ENCODE peak calls at places on chromosomes 1 and 21, in ten cellular contexts. Y is right lobe of liver, P is endothelial cell of umbilical vein, S is heart left ventricle, E is A549, O is ovary, V is tibial nerve, G is NB4, N is sigmoid colon, A is uterus. D is an unnamed sample.

GRCh38 chr1:227773558-227773957 is 38.3 kb downstream of the SNAP47 start:
- DNase-seq in E (no peak), O (no peak), Y (peak), N (no peak), G (no peak), A (no peak), V (no peak), P (no peak), S (no peak), D (no peak)

GRCh38 chr1:115458426-115459114 is 120.5 kb upstream of the NGF start:
- DNase-seq in A (no peak), V (no peak), N (no peak), S (no peak), O (no peak), G (no peak), P (no peak), Y (no peak), E (no peak), D (peak)

GRCh38 chr1:84884671-84885389 is 8.2 kb downstream of the LPAR3 start:
- DNase-seq in A (no peak), O (no peak), V (no peak), P (no peak), G (no peak), N (no peak), Y (no peak), S (no peak), E (no peak), D (no peak)

GRCh38 chr21:17003763-17004373 is 509.0 kb upstream of the CXADR start:
- DNase-seq in S (no peak), P (peak), E (no peak), V (no peak), N (no peak), G (no peak), Y (no peak), O (no peak), A (no peak), D (no peak)

GRCh38 chr1:9780554-9781110 is 43.1 kb downstream of the CLSTN1 start:
- DNase-seq in V (no peak), E (no peak), N (peak), S (no peak), A (no peak), G (no peak), P (no peak), O (no peak), Y (no peak), D (no peak)

GRCh38 chr1:86916752-86917151 is 2.3 kb downstream of the HS2ST1 start:
- DNase-seq in O (no peak), N (no peak), V (no peak), E (no peak), A (no peak), Y (no peak), S (no peak), G (no peak), P (no peak), D (no peak)

GRCh38 chr1:15296602-15297321 is 49.7 kb downstream of the FHAD1 start:
- DNase-seq in N (no peak), S (no peak), A (no peak), P (no peak), O (no peak), E (no peak), G (peak), Y (no peak), V (no peak), D (no peak)

GRCh38 chr1:147168626-147169058 is 3.6 kb downstream of the PRKAB2 start:
- DNase-seq in G (no peak), S (no peak), N (no peak), E (no peak), V (no peak), O (no peak), A (no peak), P (peak), Y (peak), D (no peak)

GRCh38 chr21:45836694-45837670 is 144.6 kb upstream of the COL6A1 start:
- DNase-seq in E (no peak), O (no peak), V (no peak), Y (no peak), S (no peak), P (no peak), N (no peak), A (no peak), G (no peak), D (no peak)

GRCh38 chr21:15227919-15228318 is 163.1 kb upstream of the NRIP1 start:
- DNase-seq in N (no peak), O (no peak), G (no peak), P (no peak), E (no peak), Y (no peak), A (no peak), V (no peak), S (no peak), D (no peak)

GRCh38 chr1:1996207-1996651 is 7.4 kb downstream of the CFAP74 start:
- DNase-seq in O (no peak), N (no peak), E (no peak), S (no peak), V (no peak), P (no peak), Y (no peak), G (peak), A (no peak), D (no peak)

GRCh38 chr1:22808186-22808845 is 97.7 kb downstream of the EPHB2 start:
- DNase-seq in A (no peak), O (no peak), Y (no peak), P (no peak), G (no peak), E (no peak), N (no peak), S (no peak), V (no peak), D (no peak)

GRCh38 chr21:46243325-46243724 is 14.8 kb upstream of the LSS start:
- DNase-seq in S (no peak), G (peak), Y (no peak), E (no peak), N (peak), V (no peak), O (no peak), A (no peak), P (no peak), D (no peak)

GRCh38 chr1:200546577-200546976 is 74.0 kb downstream of the KIF14 start:
- DNase-seq in P (no peak), A (no peak), O (no peak), E (no peak), S (no peak), Y (no peak), N (no peak), G (no peak), V (no peak), D (no peak)

GRCh38 chr1:65255088-65256050 is 54.0 kb upstream of the DNAJC6 start:
- DNase-seq in G (peak), V (no peak), Y (no peak), N (no peak), E (no peak), O (no peak), S (no peak), A (no peak), P (peak), D (no peak)

GRCh38 chr1:211722277-211723175 is 47.1 kb upstream of the NEK2 start:
- DNase-seq in P (no peak), V (no peak), E (no peak), Y (no peak), S (no peak), A (no peak), G (no peak), N (no peak), O (no peak), D (no peak)

GRCh38 chr1:114779722-114780121 is 763 bp downstream of the SIKE1 start:
- DNase-seq in A (no peak), Y (no peak), E (no peak), N (no peak), P (no peak), V (no peak), O (no peak), G (no peak), S (no peak), D (no peak)

GRCh38 chr1:116336250-116336649 is 36.8 kb upstream of the ATP1A1 start:
- DNase-seq in S (no peak), V (no peak), E (no peak), Y (no peak), O (no peak), N (no peak), P (no peak), A (no peak), G (no peak), D (no peak)

GRCh38 chr1:23194119-23194984 is 22.9 kb downstream of the HTR1D start:
- DNase-seq in O (no peak), Y (no peak), E (peak), G (no peak), S (no peak), N (no peak), A (no peak), V (no peak), P (no peak), D (no peak)

GRCh38 chr1:117803318-117803717 is 126.1 kb downstream of the GDAP2 start:
- DNase-seq in P (no peak), N (no peak), O (no peak), E (no peak), V (no peak), A (no peak), Y (no peak), G (no peak), S (no peak), D (no peak)

GRCh38 chr1:201119206-201119814 is 7.1 kb upstream of the CACNA1S start:
- DNase-seq in P (peak), E (peak), Y (no peak), G (peak), V (no peak), S (no peak), N (no peak), O (no peak), A (no peak), D (no peak)

GRCh38 chr21:41526478-41527087 is 18.6 kb upstream of the TMPRSS2 start:
- DNase-seq in P (no peak), G (no peak), Y (peak), O (no peak), A (no peak), E (no peak), S (no peak), N (no peak), V (no peak), D (peak)

GRCh38 chr1:244804841-244805240 is 30.6 kb upstream of the COX20 start:
- DNase-seq in O (no peak), N (no peak), V (no peak), P (no peak), A (no peak), S (no peak), G (no peak), Y (no peak), E (no peak), D (no peak)

GRCh38 chr21:46054447-46054846 is 43.5 kb upstream of the COL6A2 start:
- DNase-seq in G (no peak), E (no peak), P (no peak), N (peak), O (peak), A (no peak), V (no peak), S (no peak), Y (peak), D (peak)

GRCh38 chr1:64864018-64864945 is 102.1 kb downstream of the JAK1 start:
- DNase-seq in N (peak), A (no peak), E (no peak), Y (peak), V (no peak), S (peak), P (peak), O (no peak), G (peak), D (peak)

DNA sequence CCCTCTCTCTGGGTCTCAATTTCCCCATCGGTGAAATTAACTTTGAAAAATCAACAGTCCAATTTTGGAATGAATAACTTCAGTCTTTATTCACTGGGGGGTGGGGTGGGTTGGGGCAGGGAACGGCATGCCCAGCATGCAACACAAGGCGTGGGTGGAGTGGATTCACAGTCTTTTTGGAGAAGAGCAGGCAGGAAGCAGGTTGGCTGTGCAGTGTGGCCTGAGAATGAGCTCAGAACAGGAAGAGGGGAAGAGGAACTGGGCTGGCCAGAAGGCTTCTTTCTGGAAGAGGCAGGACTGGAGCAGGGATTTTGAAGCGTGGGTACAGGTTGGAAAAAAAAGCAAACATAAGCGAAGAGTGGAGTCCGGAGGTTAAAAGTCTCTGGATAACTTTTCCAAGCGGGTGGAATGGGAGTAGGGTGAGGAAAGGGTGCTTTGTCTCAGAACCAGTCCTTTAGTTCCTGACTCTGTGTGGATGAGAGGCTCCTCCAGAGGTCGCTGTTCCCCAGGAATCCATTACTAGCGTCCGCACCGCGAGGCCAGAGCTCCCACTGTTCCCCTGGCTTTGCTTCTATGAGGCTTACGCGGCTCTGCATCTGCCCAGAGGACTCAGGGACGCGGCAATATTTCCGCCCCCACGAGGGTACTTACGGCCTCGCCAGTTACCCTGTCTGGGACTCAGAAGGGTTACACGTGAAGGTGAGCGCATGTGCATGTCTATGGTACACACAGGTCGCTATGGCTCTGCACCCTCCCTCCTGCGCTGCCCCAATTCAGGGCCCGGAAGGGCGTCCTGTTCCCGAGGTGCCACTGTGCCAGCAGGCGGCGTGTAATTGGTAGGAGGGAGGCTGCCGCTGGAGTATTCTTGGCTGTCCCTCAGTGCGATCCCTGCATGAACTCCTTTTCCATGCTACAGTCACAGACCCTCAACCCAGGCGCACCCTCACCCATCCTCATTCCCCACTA is 5.5 kb upstream of the FOXD2 start:
- DNase-seq in P (peak), G (peak), O (peak), V (peak), A (peak), Y (no peak), E (peak), N (peak), S (peak), D (peak)
- H3K4me3 ChIP-seq in P (no peak), G (no peak), O (no peak), V (peak), A (no peak), Y (no peak), E (no peak), N (no peak), S (no peak), D (no peak)

GRCh38 chr1:62782197-62782886 is 1.6 kb upstream of the ATG4C start:
- DNase-seq in G (peak), O (no peak), A (no peak), Y (no peak), S (no peak), N (no peak), V (no peak), P (no peak), E (no peak), D (no peak)

GRCh38 chr1:62784509-62785365 is 805 bp downstream of the ATG4C start:
- DNase-seq in S (no peak), N (no peak), A (no peak), Y (no peak), G (peak), P (peak), O (no peak), E (peak), V (no peak), D (no peak)

GRCh38 chr1:62778208-62778607 is 5.7 kb upstream of the ATG4C start:
- DNase-seq in A (no peak), O (no peak), E (no peak), V (no peak), S (no peak), Y (no peak), G (no peak), N (no peak), P (no peak), D (no peak)

DNA sequence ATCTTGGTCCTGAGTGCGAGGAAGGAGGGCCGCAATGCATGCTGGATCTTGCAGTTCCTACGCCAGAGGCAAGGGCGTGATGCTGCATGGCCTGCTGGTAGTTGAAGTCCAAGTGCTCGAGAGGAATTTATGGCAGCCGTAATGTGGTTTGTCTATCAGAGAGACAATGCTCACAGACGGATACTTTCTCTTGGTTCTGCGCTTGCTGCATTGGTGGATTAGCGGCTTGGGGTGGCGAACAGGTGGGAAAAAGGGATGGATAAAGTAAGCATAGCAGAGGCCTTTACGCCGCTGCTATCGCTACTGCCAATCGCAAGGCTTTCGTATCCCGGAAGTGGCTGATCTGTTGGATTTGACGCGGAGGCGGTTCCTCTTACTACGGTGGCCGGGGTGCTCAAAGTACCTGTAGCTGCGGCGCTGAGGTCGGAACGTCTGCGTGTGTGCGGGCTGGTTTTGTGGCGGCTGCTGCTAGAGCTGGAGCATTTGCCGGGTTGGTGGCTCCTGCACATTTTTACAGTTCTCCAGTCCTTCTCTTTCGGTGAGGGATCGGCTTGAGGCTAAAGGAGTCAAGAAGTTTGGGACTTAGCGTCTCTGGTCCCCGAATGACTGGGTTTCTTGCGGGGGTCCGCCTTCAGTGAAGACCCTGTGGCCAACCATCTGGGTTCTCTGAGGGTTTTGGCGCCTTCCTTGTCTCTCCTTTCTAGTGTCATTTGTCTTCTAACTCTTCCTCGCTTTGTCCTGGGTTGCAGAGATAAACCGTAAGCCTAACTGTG is at the start of gene ATG4C:
- DNase-seq in S (peak), E (peak), P (peak), V (peak), O (peak), N (peak), G (peak), Y (peak), A (peak), D (peak)
- TF ChIP-seq CTCF in S (no peak), E (no peak), P (no peak), V (no peak), O (peak), N (no peak), G (no peak), Y (no peak), A (no peak), D (peak)

DNA sequence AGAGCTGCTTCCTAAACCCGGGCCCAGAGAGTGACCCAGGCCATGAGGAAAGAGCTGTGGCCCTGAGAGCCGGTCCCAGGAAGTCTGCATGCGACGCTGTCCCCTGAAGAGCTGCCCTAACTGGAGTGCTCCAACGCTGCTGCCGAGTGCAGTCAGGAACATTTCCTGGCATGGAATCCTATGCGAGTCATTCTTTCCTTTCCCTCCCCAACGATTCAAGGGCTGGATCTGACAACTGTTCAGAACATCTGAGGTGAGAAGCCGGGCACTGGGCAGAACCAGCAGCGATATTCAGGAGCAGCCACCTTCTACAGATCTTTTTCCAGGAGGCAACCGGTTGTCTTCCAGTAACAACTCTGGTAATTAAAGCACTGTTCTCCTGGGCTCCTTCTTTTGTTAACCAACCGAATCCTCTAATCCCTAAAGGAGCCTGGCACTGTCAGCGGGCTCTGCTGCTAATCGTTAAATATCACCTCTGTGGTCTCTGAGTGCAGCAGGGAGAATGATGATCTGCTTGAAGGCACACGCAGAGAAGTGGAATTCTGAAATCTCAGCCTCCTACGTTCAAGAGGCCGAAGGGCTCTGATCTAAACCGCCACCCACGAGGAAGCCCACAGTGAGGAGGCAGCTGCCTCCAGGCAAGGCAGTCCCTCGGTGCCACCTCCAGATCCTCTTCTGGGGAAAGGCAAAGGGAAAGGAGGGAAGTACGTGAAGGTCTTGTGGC is 55.8 kb downstream of the SLC45A1 start:
- DNase-seq in E (no peak), Y (peak), S (peak), N (peak), G (no peak), V (no peak), P (peak), A (peak), O (peak), D (peak)
- TF ChIP-seq POLR2A in E (no peak), Y (peak), S (no peak), N (peak), G (no peak), V (no peak), P (no peak), A (no peak), O (no peak), D (no peak)

DNA sequence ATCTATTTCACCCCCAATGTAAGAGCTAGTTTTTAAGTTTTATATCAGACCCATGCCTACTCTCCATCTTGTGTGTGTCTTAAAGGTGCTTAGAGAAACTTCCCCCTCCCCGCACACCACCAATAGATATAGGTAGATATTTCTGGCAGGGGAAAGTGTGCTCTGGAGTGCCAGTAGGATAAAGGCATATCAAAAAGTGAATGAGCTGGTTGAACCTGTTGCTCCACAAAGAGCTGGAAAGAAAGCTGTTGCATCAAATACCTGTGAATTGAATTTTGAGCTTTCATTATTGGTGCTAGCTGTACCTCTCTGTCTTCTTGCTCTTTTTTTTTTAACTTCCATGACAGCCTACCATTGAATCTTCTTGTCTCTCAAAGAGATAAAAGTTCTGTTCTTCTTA is 32.8 kb downstream of the ARID1A start:
- DNase-seq in A (no peak), V (no peak), O (no peak), Y (no peak), G (no peak), S (no peak), E (no peak), P (no peak), N (no peak), D (no peak)
- H3K4me3 ChIP-seq in A (no peak), V (no peak), O (no peak), Y (no peak), G (no peak), S (no peak), E (no peak), P (no peak), N (no peak), D (no peak)

DNA sequence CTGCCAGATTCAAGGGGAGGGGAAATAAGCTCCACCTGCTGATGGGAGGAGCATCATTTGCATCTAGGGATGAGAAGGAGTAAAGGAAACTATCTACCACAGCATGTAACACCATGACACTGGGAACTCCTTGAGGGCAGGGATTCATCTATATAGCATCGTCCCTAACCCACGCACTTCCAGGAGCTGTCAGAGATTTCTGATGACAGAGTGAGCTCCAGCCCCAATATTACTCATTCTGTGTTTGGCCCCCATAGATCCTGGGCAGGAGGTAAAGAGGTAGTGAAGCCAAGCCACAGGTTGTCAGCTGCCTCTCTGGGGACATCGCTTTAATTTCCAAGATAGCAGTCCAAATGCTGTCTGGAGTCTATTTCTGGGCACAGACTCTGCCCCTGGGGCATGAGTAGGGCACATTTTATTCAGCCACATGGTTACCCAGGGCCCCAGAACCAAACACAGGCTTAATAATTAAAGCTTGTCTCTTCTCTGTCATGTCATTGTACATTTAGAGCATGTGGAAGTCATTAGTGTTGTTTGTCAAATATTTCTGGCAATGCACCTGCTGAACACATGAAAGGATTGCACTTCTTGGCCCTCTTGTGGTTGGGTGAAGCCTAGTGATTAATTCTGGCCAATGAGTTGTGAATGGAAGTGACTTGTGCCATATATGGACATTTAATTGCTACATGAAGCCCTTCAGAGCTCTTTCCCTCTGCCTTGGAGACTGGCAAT is 105.9 kb upstream of the POU3F1 start:
- DNase-seq in N (no peak), V (no peak), Y (no peak), A (no peak), E (no peak), G (peak), S (no peak), P (no peak), O (no peak), D (no peak)
- TF ChIP-seq CTCF in N (no peak), V (no peak), Y (peak), A (no peak), E (no peak), G (no peak), S (no peak), P (no peak), O (no peak), D (no peak)

D was measured in lower leg skin.